ENCODE peak calls at places on chromosomes 3 and 15, in seven cellular contexts. L is neuronal stem cell, M is mesendoderm, R is mesenchymal stem cell, X is IMR-90, A is H1, W is trophoblast cell. I is an unnamed sample.

GRCh38 chr15:92819312-92820232 is 80.6 kb upstream of the CHD2 start:
- DNase-seq in L (no peak), M (peak; percentile 25), R (peak; percentile 32), X (no peak), A (no peak), W (peak; percentile 25), I (no peak)

GRCh38 chr3:193095366-193095765 is 145.7 kb upstream of the PLAAT1 start:
- DNase-seq in L (no peak), M (no peak), R (no peak), X (no peak), A (no peak), W (no peak), I (no peak)

GRCh38 chr15:89143503-89144162 is 55.4 kb downstream of the ABHD2 start:
- DNase-seq in L (no peak), M (no peak), R (no peak), X (peak; percentile 90), A (no peak), W (no peak), I (no peak)

GRCh38 chr3:55373413-55373812 is 113.7 kb downstream of the WNT5A start:
- DNase-seq in L (no peak), M (no peak), R (no peak), X (no peak), A (no peak), W (no peak), I (no peak)

GRCh38 chr3:40911928-40912327 is 287.4 kb upstream of the CTNNB1 start:
- DNase-seq in L (no peak), M (no peak), R (no peak), X (no peak), A (no peak), W (no peak), I (no peak)

GRCh38 chr3:53161820-53162671 is 1.0 kb downstream of the PRKCD start:
- DNase-seq in L (no peak), M (peak; percentile 59), R (peak; percentile 59), X (peak; percentile 20), A (no peak), W (peak; percentile 33), I (peak; percentile 47)

GRCh38 chr3:48473617-48473952 is 27.0 kb downstream of the ATRIP start:
- DNase-seq in L (no peak), M (no peak), R (no peak), X (no peak), A (no peak), W (no peak), I (no peak)

GRCh38 chr3:156533205-156533604 is 21.7 kb downstream of the SSR3 start:
- DNase-seq in L (no peak), M (peak; percentile 36), R (peak; percentile 95), X (peak; percentile 72), A (no peak), W (no peak), I (no peak)

GRCh38 chr3:16658004-16658932 is 53.0 kb upstream of the DAZL start:
- DNase-seq in L (peak; percentile 73), M (peak; percentile 97), R (no peak), X (no peak), A (no peak), W (peak; percentile 69), I (peak; percentile 56)

GRCh38 chr3:128392812-128393544 is 73.7 kb downstream of the DNAJB8 start:
- DNase-seq in L (no peak), M (no peak), R (no peak), X (no peak), A (no peak), W (no peak), I (no peak)
- H2AK5ac ChIP-seq in L (peak overlapping the region; percentile 92), M (no peak overlapping the region), R (no peak overlapping the region), X (no peak overlapping the region), A (no peak overlapping the region), W (no peak overlapping the region), I (no peak overlapping the region)

GRCh38 chr3:69716119-69716518 is 23.1 kb upstream of the MITF start:
- DNase-seq in L (no peak), M (no peak), R (no peak), X (no peak), A (no peak), W (no peak), I (no peak)
- H2BK5ac ChIP-seq in L (no peak overlapping the region), M (no peak overlapping the region), R (no peak overlapping the region), X (no peak overlapping the region), A (no peak overlapping the region), W (no peak overlapping the region), I (no peak overlapping the region)

DNA sequence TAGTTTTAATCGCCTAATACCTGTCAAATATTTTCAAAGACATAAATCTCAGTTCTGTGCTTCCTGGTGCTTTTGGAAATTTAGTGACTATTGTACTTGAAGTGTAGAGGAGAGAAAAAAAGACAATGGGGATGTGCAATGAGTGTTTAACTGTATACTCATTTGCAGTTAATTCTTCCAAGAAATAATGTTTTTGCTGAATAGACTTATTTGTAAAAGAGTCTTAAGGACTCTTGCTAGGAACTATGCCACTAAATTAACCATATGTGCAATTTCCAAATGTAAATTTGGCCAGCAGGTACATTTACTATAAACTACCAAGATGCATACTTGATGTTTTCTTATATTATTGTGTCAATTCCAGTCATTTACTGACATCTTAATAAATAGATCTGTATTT is 2.0 kb downstream of the CHMP2B start:
- DNase-seq in L (no peak), M (no peak), R (no peak), X (no peak), A (no peak), W (no peak), I (no peak)
- H3K18ac ChIP-seq in L (no peak overlapping the region), M (no peak overlapping the region), R (no peak overlapping the region), X (no peak overlapping the region), A (no peak overlapping the region), W (no peak overlapping the region), I (no peak overlapping the region)

GRCh38 chr3:111807826-111808225 is 51.2 kb upstream of the PHLDB2 start:
- DNase-seq in L (no peak), M (no peak), R (no peak), X (no peak), A (no peak), W (no peak), I (no peak)
- H2AK5ac ChIP-seq in L (no peak overlapping the region), M (no peak overlapping the region), R (no peak overlapping the region), X (no peak overlapping the region), A (no peak overlapping the region), W (no peak overlapping the region), I (no peak overlapping the region)

GRCh38 chr3:195763248-195763830 is 42.6 kb downstream of the MUC20 start:
- DNase-seq in L (no peak), M (no peak), R (no peak), X (no peak), A (no peak), W (no peak), I (no peak)

GRCh38 chr3:195762611-195763247 is 42.0 kb downstream of the MUC20 start:
- DNase-seq in L (no peak), M (no peak), R (no peak), X (no peak), A (no peak), W (no peak), I (no peak)

GRCh38 chr3:195766671-195767070 is 45.1 kb downstream of the MUC4 start:
- DNase-seq in L (no peak), M (no peak), R (no peak), X (no peak), A (no peak), W (no peak), I (no peak)

GRCh38 chr3:195763843-195764825 is 43.4 kb downstream of the MUC20 start:
- DNase-seq in L (no peak), M (no peak), R (no peak), X (no peak), A (no peak), W (no peak), I (no peak)

DNA sequence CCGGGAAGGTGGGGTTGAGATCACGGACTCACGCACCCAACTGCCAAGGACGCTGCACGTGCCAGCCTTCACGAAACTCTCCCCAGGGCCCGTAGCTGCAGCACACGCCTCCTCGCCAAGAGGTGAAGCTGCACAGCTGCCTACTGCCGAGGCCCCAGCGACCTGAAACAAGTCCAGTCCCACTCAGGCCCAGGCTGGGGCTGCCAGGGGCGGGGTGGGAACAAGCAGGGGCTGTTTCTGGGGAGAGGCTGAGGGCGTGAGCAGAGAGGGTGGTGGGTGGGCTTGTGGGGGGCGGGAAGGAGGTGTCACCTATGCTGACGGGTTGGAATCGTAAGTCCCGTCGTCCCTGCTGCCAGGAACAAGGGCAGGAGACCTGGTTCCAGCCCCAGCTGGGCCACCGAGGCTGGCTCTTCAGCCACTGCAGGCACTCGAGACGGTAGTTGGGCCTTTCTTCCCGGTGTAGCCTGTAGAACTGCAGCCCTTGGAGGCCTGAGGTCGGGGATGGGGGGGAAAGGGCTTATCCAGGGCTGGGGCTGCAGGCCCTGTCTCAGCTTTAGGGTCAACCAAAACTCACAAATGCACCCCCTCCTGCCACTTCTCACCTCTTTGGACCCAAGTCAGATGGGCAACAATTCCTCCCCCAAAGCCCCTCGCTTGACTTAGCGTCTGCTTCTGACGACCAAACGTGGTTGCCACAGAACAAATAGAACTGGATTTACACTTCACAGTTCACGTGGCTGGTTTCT is 44.4 kb downstream of the MUC20 start:
- DNase-seq in L (no peak), M (no peak), R (no peak), X (no peak), A (no peak), W (no peak), I (no peak)
- H2BK5ac ChIP-seq in L (no peak overlapping the region), M (no peak overlapping the region), R (no peak overlapping the region), X (no peak overlapping the region), A (no peak overlapping the region), W (no peak overlapping the region), I (no peak overlapping the region)

DNA sequence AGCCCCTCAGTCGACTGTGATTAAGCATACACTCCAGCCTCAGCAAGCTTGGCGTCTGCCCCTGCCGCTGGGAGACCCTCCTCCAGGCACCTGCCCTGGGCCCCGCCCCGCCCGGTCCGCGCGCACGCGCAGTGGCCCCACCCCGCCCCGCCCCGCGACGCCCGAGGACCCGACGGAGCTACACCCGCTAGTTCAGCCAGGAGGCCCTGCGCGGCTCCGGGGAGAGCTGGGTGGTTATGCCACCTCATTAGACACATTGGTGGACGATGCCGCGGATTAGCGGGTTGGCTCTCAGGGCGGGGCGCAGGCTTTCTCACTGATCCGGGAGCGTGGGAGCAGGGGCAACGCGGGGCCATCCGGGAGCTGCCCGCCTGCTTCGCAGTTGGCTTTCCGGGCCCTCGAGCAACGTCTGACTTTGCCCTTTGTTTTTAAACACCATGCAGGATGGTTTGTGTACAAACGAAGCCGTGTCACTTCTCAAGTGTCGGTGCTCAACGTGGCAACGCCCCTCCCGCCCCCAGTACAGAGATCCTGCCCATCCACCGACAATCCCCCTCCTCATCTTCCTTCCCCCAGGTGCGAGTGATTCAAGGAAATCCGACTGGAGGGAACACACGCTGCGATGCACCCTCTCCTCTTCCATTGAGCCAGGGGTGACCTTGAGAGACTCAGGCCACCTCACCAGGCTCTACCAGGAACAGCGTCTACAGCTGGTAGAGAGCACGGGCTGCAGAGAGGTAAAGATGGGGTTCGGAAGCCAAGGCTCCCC is 109.3 kb downstream of the SHQ1 start:
- DNase-seq in L (peak; percentile 71), M (peak; percentile 70), R (no peak), X (no peak), A (no peak), W (peak; percentile 49), I (peak; percentile 88)
- H3K18ac ChIP-seq in L (peak overlapping the region; percentile 94), M (no peak overlapping the region), R (no peak overlapping the region), X (no peak overlapping the region), A (peak overlapping the region; percentile 93), W (no peak overlapping the region), I (no peak overlapping the region)

I was measured in H9.